ENCODE peak calls at places on chromosomes 5 and 9, in four cellular contexts. E is prostate gland; P is CD8-positive, alpha-beta memory T cell; S is DND-41. B is an unnamed sample. For H3K27me3, the result is how much of the 10 kb centered on the place peaks cover.

GRCh38 chr5:122715095-122715494 is 59.8 kb upstream of the SNX2 start:
- DNase-seq in S (no peak), E (no peak), P (no peak), B (no peak)

GRCh38 chr5:169548315-169548714 is 35.3 kb upstream of the SPDL1 start:
- DNase-seq in P (no peak), S (no peak), E (peak), B (no peak)

GRCh38 chr5:147857302-147858129 is 21.0 kb upstream of the SCGB3A2 start:
- DNase-seq in E (peak), S (peak), P (peak), B (peak)

GRCh38 chr9:86705474-86705873 is 241.8 kb downstream of the GAS1 start:
- DNase-seq in S (no peak), E (no peak), P (no peak), B (no peak)

GRCh38 chr5:132086277-132086794 is 12.7 kb downstream of the CSF2 start:
- DNase-seq in E (no peak), P (no peak), S (no peak), B (peak)

GRCh38 chr9:94672811-94673487 is 33.6 kb upstream of the FBP1 start:
- DNase-seq in P (no peak), E (no peak), S (no peak), B (no peak)

GRCh38 chr9:123011878-123012528 is 21.5 kb upstream of the GPR21 start:
- DNase-seq in E (no peak), P (no peak), S (no peak), B (no peak)

GRCh38 chr5:128800377-128800776 is 164.9 kb upstream of the SLC27A6 start:
- DNase-seq in P (no peak), E (no peak), S (no peak), B (no peak)

GRCh38 chr9:34072410-34072809 is 23.7 kb upstream of the UBAP2 start:
- DNase-seq in S (no peak), E (peak), P (no peak), B (peak)

GRCh38 chr9:132412089-132412488 is 2.1 kb downstream of the CFAP77 start:
- DNase-seq in S (peak), E (no peak), P (no peak), B (no peak)

GRCh38 chr5:43275391-43275790 is 37.8 kb downstream of the HMGCS1 start:
- DNase-seq in P (no peak), S (no peak), E (no peak), B (no peak)

GRCh38 chr9:93022066-93022465 is 36.4 kb upstream of the SUSD3 start:
- DNase-seq in P (no peak), E (no peak), S (no peak), B (no peak)

GRCh38 chr9:131169567-131169966 is 44.2 kb downstream of the NUP214 start:
- DNase-seq in E (no peak), P (no peak), S (peak), B (no peak)

GRCh38 chr9:137682431-137682991 is 63.7 kb downstream of the EHMT1 start:
- DNase-seq in P (no peak), E (no peak), S (no peak), B (peak)

GRCh38 chr9:37989632-37990155 is 79.3 kb downstream of the SHB start:
- DNase-seq in E (no peak), S (no peak), P (no peak), B (no peak)

GRCh38 chr5:150106669-150107068 is 20.3 kb upstream of the CSF1R start:
- DNase-seq in E (no peak), P (no peak), S (no peak), B (no peak)

GRCh38 chr9:88923653-88924284 is 67.5 kb upstream of the S1PR3 start:
- DNase-seq in P (no peak), E (no peak), S (no peak), B (no peak)

GRCh38 chr5:65390208-65390607 is 91.5 kb downstream of the ADAMTS6 start:
- DNase-seq in P (no peak), E (no peak), S (no peak), B (no peak)

GRCh38 chr5:65394078-65394477 is 87.6 kb downstream of the ADAMTS6 start:
- DNase-seq in P (no peak), E (no peak), S (no peak), B (peak)

GRCh38 chr5:65391591-65391990 is 90.1 kb downstream of the ADAMTS6 start:
- DNase-seq in P (no peak), E (no peak), S (no peak), B (no peak)

GRCh38 chr5:65395526-65396155 is 86.1 kb downstream of the ADAMTS6 start:
- DNase-seq in E (no peak), S (no peak), P (no peak), B (no peak)
- H3K27me3 ChIP-seq in E (under half), S (under half), P (under half), B (under half)

GRCh38 chr5:15833365-15833764 is 333.4 kb downstream of the FBXL7 start:
- DNase-seq in S (no peak), P (no peak), E (no peak), B (no peak)
- H3K27ac ChIP-seq in S (no peak), P (no peak), E (no peak), B (no peak)

DNA sequence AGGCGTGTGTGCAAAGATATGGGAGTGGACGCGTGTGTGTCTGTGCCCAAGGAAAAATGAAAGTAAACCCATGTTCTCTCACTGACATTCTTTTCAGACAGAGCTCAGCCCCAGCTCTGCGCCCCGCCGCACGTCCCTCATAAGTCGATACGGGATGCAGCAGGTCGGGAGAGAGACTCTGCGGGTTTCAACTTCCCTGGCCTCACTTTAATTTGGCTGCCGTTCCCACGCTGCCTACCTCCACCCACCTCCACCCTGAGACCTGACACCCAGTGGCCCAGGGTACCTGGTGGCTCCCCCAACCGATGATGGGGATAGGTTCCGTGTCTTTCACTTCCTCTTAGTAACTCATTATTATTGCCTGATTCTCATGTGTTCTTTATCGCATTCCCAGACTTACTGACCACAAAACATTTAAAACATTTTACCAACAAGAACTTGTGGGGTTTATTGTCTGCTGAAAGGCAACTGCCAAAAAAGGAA is 19.4 kb downstream of the LHX2 start:
- DNase-seq in S (no peak), P (no peak), E (no peak), B (no peak)
- H3K27me3 ChIP-seq in S (under half), P (under half), E (under half), B (under half)

GRCh38 chr9:136511670-136512592 is 29.1 kb upstream of the SEC16A start:
- DNase-seq in S (no peak), P (no peak), E (no peak), B (peak)

GRCh38 chr9:136509549-136509948 is 26.7 kb upstream of the SEC16A start:
- DNase-seq in S (no peak), P (no peak), E (no peak), B (no peak)

GRCh38 chr9:136510561-136510960 is 27.7 kb upstream of the SEC16A start:
- DNase-seq in S (no peak), E (no peak), P (no peak), B (no peak)

GRCh38 chr9:136512651-136513066 is 29.8 kb upstream of the SEC16A start:
- DNase-seq in E (no peak), P (no peak), S (no peak), B (no peak)

GRCh38 chr9:136511144-136511669 is 28.4 kb upstream of the SEC16A start:
- DNase-seq in P (no peak), E (no peak), S (no peak), B (no peak)
- H3K27ac ChIP-seq in P (peak), E (no peak), S (no peak), B (peak)

DNA sequence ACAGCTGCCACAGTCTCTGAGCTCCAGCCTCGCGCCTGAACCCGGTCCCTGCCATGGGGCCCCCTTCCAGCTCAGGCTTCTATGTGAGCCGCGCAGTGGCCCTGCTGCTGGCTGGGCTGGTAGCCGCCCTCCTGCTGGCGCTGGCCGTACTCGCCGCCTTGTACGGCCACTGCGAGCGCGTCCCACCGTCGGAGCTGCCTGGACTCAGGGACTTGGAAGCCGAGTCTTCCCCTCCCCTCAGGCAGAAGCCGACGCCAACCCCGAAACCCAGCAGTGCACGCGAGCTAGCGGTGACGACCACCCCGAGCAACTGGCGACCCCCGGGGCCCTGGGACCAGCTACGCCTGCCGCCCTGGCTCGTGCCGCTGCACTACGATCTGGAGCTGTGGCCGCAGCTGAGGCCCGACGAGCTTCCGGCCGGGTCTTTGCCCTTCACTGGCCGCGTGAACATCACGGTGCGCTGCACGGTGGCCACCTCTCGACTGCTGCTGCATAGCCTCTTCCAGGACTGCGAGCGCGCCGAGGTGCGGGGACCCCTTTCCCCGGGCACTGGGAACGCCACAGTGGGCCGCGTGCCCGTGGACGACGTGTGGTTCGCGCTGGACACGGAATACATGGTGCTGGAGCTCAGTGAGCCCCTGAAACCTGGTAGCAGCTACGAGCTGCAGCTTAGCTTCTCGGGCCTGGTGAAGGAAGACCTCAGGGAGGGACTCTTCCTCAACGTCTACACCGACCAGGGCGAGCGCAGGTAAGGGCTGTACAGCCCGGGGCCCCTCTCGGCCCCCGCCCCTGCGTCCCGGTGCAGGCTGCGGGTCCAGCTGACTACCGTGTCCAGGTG is 509 bp downstream of the LVRN start:
- DNase-seq in E (no peak), S (no peak), P (no peak), B (peak)
- H3K27me3 ChIP-seq in E (under half), S (under half), P (under half), B (under half)

GRCh38 chr5:74801941-74802340 is 34.9 kb downstream of the NSA2 start:
- DNase-seq in P (no peak), S (no peak), E (no peak), B (no peak)
- H3K27ac ChIP-seq in P (no peak), S (no peak), E (no peak), B (no peak)

GRCh38 chr9:23829580-23830458 is 3.8 kb upstream of the ELAVL2 start:
- DNase-seq in S (no peak), E (no peak), P (no peak), B (peak)
- H3K27me3 ChIP-seq in S (under half), E (under half), P (under half), B (under half)

GRCh38 chr9:129610473-129611301 is 10.2 kb downstream of the C9orf50 start:
- DNase-seq in E (peak), P (peak), S (peak), B (peak)

GRCh38 chr9:129609486-129610192 is 11.3 kb downstream of the C9orf50 start:
- DNase-seq in P (peak), E (peak), S (no peak), B (peak)

GRCh38 chr9:129608561-129609481 is 12.1 kb downstream of the C9orf50 start:
- DNase-seq in P (no peak), E (no peak), S (no peak), B (no peak)

GRCh38 chr9:129611302-129611800 is 9.6 kb downstream of the C9orf50 start:
- DNase-seq in P (no peak), S (no peak), E (no peak), B (no peak)

DNA sequence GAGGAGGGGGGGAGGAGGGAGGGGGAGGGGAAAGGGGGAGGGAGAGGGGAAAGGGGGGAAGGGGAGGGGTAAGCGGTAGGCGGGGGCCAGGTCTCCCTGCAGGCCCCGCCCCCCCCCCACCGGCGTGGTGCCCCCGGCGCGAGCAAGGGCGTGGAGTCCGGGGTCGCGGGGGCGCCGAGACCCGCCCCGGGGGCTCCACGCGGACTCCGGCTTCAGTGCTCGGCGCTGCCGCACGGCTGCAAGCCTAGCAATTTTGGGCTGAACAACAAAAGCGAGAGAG is 10.8 kb downstream of the C9orf50 start:
- DNase-seq in E (no peak), P (no peak), S (no peak), B (no peak)
- H3K27ac ChIP-seq in E (peak), P (peak), S (no peak), B (peak)

GRCh38 chr5:1892211-1892610 is 9.5 kb upstream of the IRX4 start:
- DNase-seq in E (no peak), S (no peak), P (no peak), B (no peak)
- H3K27me3 ChIP-seq in E (under half), S (under half), P (under half), B (under half)

B was measured in thyroid gland.